ENCODE peak calls at places on chromosomes 2 and 18, in nine cellular contexts. J is CD4-positive, alpha-beta memory T cell; D is pancreas; A is left ventricle myocardium inferior; E is lung; C is naive thymus-derived CD4-positive, alpha-beta T cell; P is fibroblast of lung; X is upper lobe of left lung; M is HCT116. O is an unnamed sample. For H3K9me3, the result is how much of the 10 kb centered on the place peaks cover.

GRCh38 chr2:69798909-69799526 is 30.4 kb upstream of the GMCL1 start:
- DNase-seq in J (no peak), D (no peak), A (no peak), E (no peak), C (no peak), P (peak), X (no peak), M (no peak), O (no peak)

GRCh38 chr2:216777637-216778273 is 82.1 kb downstream of the TNP1 start:
- DNase-seq in J (no peak), D (no peak), A (no peak), E (no peak), C (no peak), P (peak), X (no peak), M (peak), O (no peak)

GRCh38 chr2:8543412-8544167 is 138.3 kb upstream of the ID2 start:
- DNase-seq in J (peak), D (no peak), A (peak), E (peak), C (no peak), P (peak), X (peak), M (no peak), O (no peak)

GRCh38 chr2:176494949-176495353 is 225.7 kb downstream of the MTX2 start:
- DNase-seq in J (no peak), D (no peak), A (peak), E (peak), C (no peak), P (no peak), X (no peak), M (no peak), O (no peak)

GRCh38 chr2:42777883-42778805 is 14.2 kb upstream of the OXER1 start:
- DNase-seq in J (no peak), D (no peak), A (no peak), E (no peak), C (no peak), P (no peak), X (no peak), M (no peak), O (no peak)

GRCh38 chr18:22194151-22194598 is 24.8 kb downstream of the GATA6 start:
- DNase-seq in J (no peak), D (no peak), A (no peak), E (no peak), C (no peak), P (no peak), X (no peak), M (no peak), O (no peak)

GRCh38 chr18:1846640-1847039 is 724.7 kb downstream of the METTL4 start:
- DNase-seq in J (no peak), D (no peak), A (no peak), E (no peak), C (no peak), P (peak), X (no peak), M (no peak), O (no peak)

GRCh38 chr2:86238354-86238753 is 39.1 kb downstream of the MRPL35 start:
- DNase-seq in J (no peak), D (no peak), A (no peak), E (no peak), C (peak), P (no peak), X (no peak), M (no peak), O (no peak)

GRCh38 chr18:8898990-8899389 is 193.6 kb downstream of the MTCL1 start:
- DNase-seq in J (no peak), D (no peak), A (no peak), E (no peak), C (no peak), P (peak), X (no peak), M (no peak), O (no peak)

GRCh38 chr18:8124232-8125146 is 484.7 kb upstream of the RAB12 start:
- DNase-seq in J (no peak), D (no peak), A (no peak), E (no peak), C (no peak), P (peak), X (no peak), M (no peak), O (no peak)

DNA sequence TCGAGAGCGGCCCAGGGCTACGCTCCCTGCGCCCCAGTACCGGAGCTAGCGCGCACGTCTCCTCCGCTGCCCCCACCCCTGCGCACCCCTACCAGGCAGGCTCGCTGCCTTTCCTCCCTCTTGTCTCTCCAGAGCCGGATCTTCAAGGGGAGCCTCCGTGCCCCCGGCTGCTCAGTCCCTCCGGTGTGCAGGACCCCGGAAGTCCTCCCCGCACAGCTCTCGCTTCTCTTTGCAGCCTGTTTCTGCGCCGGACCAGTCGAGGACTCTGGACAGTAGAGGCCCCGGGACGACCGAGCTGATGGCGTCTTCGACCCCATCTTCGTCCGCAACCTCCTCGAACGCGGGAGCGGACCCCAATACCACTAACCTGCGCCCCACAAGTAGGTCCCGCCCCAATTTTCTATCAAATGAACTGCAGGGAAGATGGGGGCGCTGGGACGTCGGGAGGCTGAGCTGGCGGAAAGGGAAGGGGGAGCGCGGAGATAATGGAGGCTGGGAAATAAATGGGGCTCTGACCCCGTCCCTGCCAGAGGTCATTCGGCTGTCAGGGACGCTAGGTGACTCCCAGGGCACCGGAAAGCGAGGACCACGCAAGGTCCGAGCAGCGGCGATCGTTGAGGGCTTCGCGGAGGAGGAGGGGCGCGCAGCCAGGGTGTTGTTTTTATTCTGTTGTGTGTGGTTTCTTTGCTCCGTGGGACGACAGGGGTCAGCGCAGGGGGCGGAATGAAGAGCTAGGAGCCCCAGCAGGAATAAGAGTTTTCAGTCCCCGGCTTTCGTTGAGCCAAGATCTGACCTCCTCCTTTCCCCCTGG is 1.8 kb downstream of the GAD1 start:
- DNase-seq in J (no peak), D (no peak), A (no peak), E (no peak), C (no peak), P (no peak), X (peak), M (no peak), O (no peak)
- H3K4me3 ChIP-seq in J (peak), D (no peak), A (peak), E (no peak), C (peak), P (no peak), X (peak), M (no peak), O (peak)

DNA sequence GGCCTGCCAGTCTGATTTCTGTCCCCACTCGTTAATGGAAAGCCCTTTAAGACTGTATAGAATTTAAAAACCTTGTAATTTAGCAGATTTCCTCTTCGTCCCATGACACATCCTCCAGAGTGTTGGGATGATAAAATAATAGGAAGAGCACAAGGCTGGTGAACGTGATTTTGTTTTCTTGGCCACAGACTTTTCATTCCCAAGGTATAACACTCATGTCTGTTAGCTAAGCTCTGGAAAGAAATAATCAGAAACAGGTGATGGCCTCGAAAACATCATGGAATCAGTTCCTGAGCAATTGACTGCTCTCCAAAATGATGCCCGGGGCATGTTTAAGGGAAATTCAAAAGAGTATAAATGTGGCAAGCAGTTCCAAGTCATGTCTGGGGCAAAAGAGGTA is 337.8 kb upstream of the TCF4 start:
- DNase-seq in J (no peak), D (no peak), A (no peak), E (no peak), C (no peak), P (no peak), X (no peak), M (no peak), O (no peak)
- H3K9me3 ChIP-seq in J (under half), D (under half), A (under half), E (under half), C (under half), P (under half), X (under half), M (under half), O (under half)

GRCh38 chr18:24293254-24293653 is 104.4 kb downstream of the OSBPL1A start:
- DNase-seq in J (no peak), D (no peak), A (no peak), E (no peak), C (no peak), P (no peak), X (no peak), M (no peak), O (no peak)
- H3K27ac ChIP-seq in J (no peak), D (no peak), A (no peak), E (no peak), C (no peak), P (no peak), X (no peak), M (no peak), O (no peak)

DNA sequence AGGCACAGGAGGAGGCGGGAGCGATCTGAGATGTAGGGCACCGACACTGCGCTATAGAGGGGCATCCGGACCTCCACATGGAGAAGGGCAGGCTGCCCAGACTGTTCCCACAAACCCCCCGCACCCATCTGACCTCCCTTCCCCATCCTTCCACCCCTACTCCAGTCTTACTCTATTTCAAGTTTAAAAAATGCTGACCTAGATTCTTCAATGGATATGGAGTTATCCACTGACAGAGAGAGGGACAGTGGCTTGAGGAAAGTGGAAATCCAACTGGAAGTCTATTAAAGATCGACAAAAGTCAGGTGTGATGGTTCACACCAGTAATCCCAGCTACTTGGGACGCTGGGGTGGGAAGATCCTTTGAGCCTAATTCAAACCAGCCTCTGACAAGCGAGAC is 5.1 kb upstream of the DGUOK start:
- DNase-seq in J (no peak), D (no peak), A (no peak), E (no peak), C (no peak), P (no peak), X (no peak), M (no peak), O (no peak)
- H3K4me3 ChIP-seq in J (no peak), D (no peak), A (no peak), E (no peak), C (no peak), P (no peak), X (no peak), M (no peak), O (no peak)

GRCh38 chr2:239732666-239733010 is 292.5 kb downstream of the NDUFA10 start:
- DNase-seq in J (no peak), D (peak), A (peak), E (no peak), C (no peak), P (no peak), X (no peak), M (no peak), O (no peak)
- H3K9me3 ChIP-seq in J (under half), D (under half), A (under half), E (under half), C (under half), P (under half), X (under half), M (under half), O (under half)

GRCh38 chr2:26650713-26651457 is 9.7 kb upstream of the CIB4 start:
- DNase-seq in J (no peak), D (no peak), A (no peak), E (no peak), C (no peak), P (no peak), X (no peak), M (no peak), O (peak)

GRCh38 chr2:26653207-26654060 is 12.3 kb upstream of the CIB4 start:
- DNase-seq in J (no peak), D (no peak), A (no peak), E (peak), C (no peak), P (no peak), X (no peak), M (no peak), O (no peak)

GRCh38 chr2:26651458-26652155 is 10.4 kb upstream of the CIB4 start:
- DNase-seq in J (no peak), D (no peak), A (no peak), E (no peak), C (no peak), P (no peak), X (no peak), M (no peak), O (peak)

GRCh38 chr2:26654061-26654340 is 12.8 kb upstream of the CIB4 start:
- DNase-seq in J (no peak), D (no peak), A (no peak), E (no peak), C (no peak), P (no peak), X (no peak), M (no peak), O (no peak)

GRCh38 chr2:26652361-26653041 is 11.3 kb upstream of the CIB4 start:
- DNase-seq in J (no peak), D (no peak), A (no peak), E (no peak), C (no peak), P (no peak), X (peak), M (no peak), O (no peak)
- H3K27ac ChIP-seq in J (no peak), D (no peak), A (no peak), E (peak), C (no peak), P (no peak), X (peak), M (no peak), O (peak)

GRCh38 chr2:98478088-98478551 is 33.5 kb downstream of the INPP4A start:
- DNase-seq in J (no peak), D (no peak), A (no peak), E (no peak), C (peak), P (no peak), X (no peak), M (no peak), O (no peak)

GRCh38 chr2:98474979-98475632 is 30.4 kb downstream of the INPP4A start:
- DNase-seq in J (no peak), D (no peak), A (no peak), E (no peak), C (no peak), P (no peak), X (no peak), M (no peak), O (no peak)

GRCh38 chr2:98477036-98477435 is 32.4 kb downstream of the INPP4A start:
- DNase-seq in J (no peak), D (no peak), A (no peak), E (no peak), C (no peak), P (no peak), X (no peak), M (no peak), O (no peak)

GRCh38 chr2:98477506-98477905 is 32.8 kb downstream of the INPP4A start:
- DNase-seq in J (no peak), D (no peak), A (no peak), E (no peak), C (peak), P (no peak), X (no peak), M (no peak), O (no peak)

DNA sequence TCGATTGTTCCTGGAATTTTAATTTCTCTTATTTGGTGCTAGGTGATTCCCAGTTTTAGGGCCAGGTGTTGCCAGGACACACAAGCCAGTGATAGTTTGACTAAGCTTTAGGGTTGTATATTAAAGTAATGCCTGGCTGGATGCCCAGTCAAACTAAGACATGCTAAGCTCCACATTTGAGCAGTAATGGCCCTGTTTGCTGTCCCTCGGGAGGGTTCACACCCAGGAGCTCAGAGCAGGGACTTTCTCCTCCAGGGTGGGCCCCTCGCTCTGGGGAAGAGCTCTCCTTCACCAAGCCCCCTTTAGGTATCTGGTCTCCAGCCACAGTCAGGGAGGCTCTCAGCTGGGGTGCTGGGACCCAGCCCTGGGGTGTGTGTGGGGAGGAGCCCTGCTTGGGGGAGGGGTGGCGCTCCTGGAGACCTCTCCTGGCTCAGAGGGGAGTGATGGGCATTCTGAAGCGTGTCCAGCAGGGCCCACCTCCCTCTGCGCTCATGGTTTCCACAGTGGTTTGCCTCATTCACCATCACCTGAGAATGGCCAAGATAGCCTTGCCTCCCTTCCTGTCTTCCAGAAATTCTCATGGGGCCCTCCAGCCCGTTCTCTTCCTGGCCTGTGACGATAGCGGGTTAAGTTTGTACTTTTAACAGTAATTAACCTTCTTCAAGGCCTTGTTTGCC is 31.7 kb downstream of the INPP4A start:
- DNase-seq in J (no peak), D (no peak), A (no peak), E (no peak), C (no peak), P (no peak), X (no peak), M (no peak), O (no peak)
- H3K4me3 ChIP-seq in J (no peak), D (no peak), A (no peak), E (no peak), C (no peak), P (no peak), X (no peak), M (no peak), O (no peak)

GRCh38 chr2:239845968-239846367 is 179.2 kb downstream of the NDUFA10 start:
- DNase-seq in J (no peak), D (no peak), A (no peak), E (no peak), C (no peak), P (no peak), X (no peak), M (no peak), O (no peak)
- H3K9me3 ChIP-seq in J (under half), D (under half), A (under half), E (under half), C (under half), P (under half), X (under half), M (under half), O (under half)

DNA sequence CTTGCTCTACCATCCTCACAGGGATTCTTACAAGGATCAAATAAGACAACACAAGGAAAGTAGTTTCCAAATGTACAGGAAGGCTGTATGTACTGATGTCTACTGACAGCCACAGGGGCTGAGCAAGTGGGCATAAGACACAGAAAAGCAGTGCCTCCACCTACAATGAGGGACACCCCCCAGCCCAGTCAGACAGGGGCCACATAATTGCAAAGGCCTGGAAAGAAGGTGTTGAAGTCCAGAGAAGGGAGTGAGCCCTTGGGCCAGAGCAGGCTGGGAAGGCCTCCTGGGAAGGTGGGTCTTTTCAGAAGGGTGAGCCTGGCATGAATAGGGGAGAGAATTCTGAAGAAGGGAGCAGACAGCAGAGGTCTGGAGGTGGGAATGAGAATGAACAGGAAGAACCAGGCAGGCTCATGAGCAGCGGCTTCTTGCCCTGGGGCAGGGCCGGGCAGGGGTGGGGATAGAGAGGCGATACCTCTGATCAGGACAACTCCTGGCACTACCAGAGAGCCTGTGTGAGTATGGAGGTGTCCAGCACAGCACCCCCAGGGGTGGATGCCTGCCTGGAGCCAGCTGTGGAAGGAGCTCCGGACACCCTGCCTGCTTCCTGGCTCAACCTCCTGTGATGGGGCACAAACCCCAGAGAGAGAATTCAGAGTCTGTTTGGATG is 30.1 kb downstream of the HS1BP3 start:
- DNase-seq in J (no peak), D (peak), A (no peak), E (no peak), C (no peak), P (no peak), X (no peak), M (no peak), O (no peak)
- H3K27ac ChIP-seq in J (no peak), D (no peak), A (peak), E (peak), C (no peak), P (no peak), X (peak), M (no peak), O (peak)

GRCh38 chr18:43279015-43279758 is 1.9 kb upstream of the SYT4 start:
- DNase-seq in J (no peak), D (no peak), A (no peak), E (no peak), C (no peak), P (peak), X (no peak), M (no peak), O (no peak)

GRCh38 chr18:43278401-43278800 is 1.1 kb upstream of the SYT4 start:
- DNase-seq in J (no peak), D (no peak), A (no peak), E (no peak), C (no peak), P (no peak), X (no peak), M (no peak), O (no peak)

GRCh38 chr18:43276471-43276870 is 819 bp downstream of the SYT4 start:
- DNase-seq in J (no peak), D (no peak), A (no peak), E (no peak), C (no peak), P (no peak), X (no peak), M (no peak), O (no peak)

GRCh38 chr18:43274526-43274925 is 2.8 kb downstream of the SYT4 start:
- DNase-seq in J (no peak), D (no peak), A (no peak), E (no peak), C (no peak), P (no peak), X (no peak), M (no peak), O (no peak)

DNA sequence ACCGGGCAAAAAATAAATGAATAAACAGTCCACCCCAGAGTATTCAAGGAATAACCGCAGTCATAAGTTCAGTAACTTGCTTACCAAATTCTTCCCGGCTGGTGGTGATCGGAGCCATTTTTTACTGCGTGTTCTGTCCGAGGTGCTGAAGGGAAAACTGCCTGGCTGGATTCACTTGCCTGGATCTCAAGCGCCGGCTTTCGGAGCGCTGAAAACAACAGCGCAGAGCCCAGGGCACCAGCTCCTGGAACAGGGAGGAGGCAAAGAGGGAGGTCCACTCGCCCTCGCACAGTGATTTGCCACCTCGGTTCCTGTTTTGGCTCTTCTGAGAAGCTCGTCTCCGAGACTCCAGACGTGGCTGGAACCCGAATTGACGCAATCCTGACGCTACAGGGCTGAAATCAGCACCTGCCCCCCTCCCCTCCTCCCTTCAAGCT is at the start of gene SYT4:
- DNase-seq in J (no peak), D (peak), A (peak), E (no peak), C (no peak), P (peak), X (no peak), M (no peak), O (no peak)
- H3K4me3 ChIP-seq in J (no peak), D (no peak), A (no peak), E (no peak), C (no peak), P (no peak), X (no peak), M (no peak), O (no peak)

O was measured in breast epithelium.